ENCODE peak calls at places on chromosomes 1 and 21, in eight cellular contexts. One of them, this sample, is unnamed.

GRCh38 chr1:10701145-10701544 is 95.3 kb downstream of the CASZ1 start:
- DNase-seq in HTR-8/SVneo: no peak
- DNase-seq in effector CD4-positive, alpha-beta T cell: no peak
- DNase-seq in B cell: no peak
- DNase-seq in non-pigmented ciliary epithelial cell: no peak
- DNase-seq in EL: no peak
- DNase-seq in NCI-H2081: no peak
- DNase-seq in cardiac fibroblast: no peak
- DNase-seq in this sample: no peak

GRCh38 chr1:11671544-11672286 is 7.7 kb downstream of the FBXO6 start:
- DNase-seq in HTR-8/SVneo: no peak
- DNase-seq in effector CD4-positive, alpha-beta T cell: no peak
- DNase-seq in B cell: no peak
- DNase-seq in non-pigmented ciliary epithelial cell: no peak
- DNase-seq in EL: no peak
- DNase-seq in NCI-H2081: no peak
- DNase-seq in cardiac fibroblast: no peak
- DNase-seq in this sample: peak

GRCh38 chr1:226414098-226414698 is 6.3 kb upstream of the PARP1 start:
- DNase-seq in HTR-8/SVneo: no peak
- DNase-seq in effector CD4-positive, alpha-beta T cell: no peak
- DNase-seq in B cell: no peak
- DNase-seq in non-pigmented ciliary epithelial cell: no peak
- DNase-seq in EL: no peak
- DNase-seq in NCI-H2081: no peak
- DNase-seq in cardiac fibroblast: no peak
- DNase-seq in this sample: no peak

GRCh38 chr21:37758997-37759396 is 157.3 kb downstream of the KCNJ6 start:
- DNase-seq in HTR-8/SVneo: peak
- DNase-seq in effector CD4-positive, alpha-beta T cell: no peak
- DNase-seq in B cell: no peak
- DNase-seq in non-pigmented ciliary epithelial cell: no peak
- DNase-seq in EL: peak
- DNase-seq in NCI-H2081: peak
- DNase-seq in cardiac fibroblast: peak
- DNase-seq in this sample: peak

GRCh38 chr1:246128494-246129069 is 378.5 kb downstream of the SMYD3 start:
- DNase-seq in HTR-8/SVneo: no peak
- DNase-seq in effector CD4-positive, alpha-beta T cell: no peak
- DNase-seq in B cell: no peak
- DNase-seq in non-pigmented ciliary epithelial cell: no peak
- DNase-seq in EL: no peak
- DNase-seq in NCI-H2081: no peak
- DNase-seq in cardiac fibroblast: no peak
- DNase-seq in this sample: no peak

GRCh38 chr1:171754381-171754705 is 12.5 kb upstream of the VAMP4 start:
- DNase-seq in HTR-8/SVneo: no peak
- DNase-seq in effector CD4-positive, alpha-beta T cell: no peak
- DNase-seq in B cell: no peak
- DNase-seq in non-pigmented ciliary epithelial cell: no peak
- DNase-seq in EL: peak
- DNase-seq in NCI-H2081: no peak
- DNase-seq in cardiac fibroblast: peak
- DNase-seq in this sample: no peak

GRCh38 chr1:155967410-155968400 is 10.6 kb downstream of the ARHGEF2 start:
- DNase-seq in HTR-8/SVneo: no peak
- DNase-seq in effector CD4-positive, alpha-beta T cell: no peak
- DNase-seq in B cell: no peak
- DNase-seq in non-pigmented ciliary epithelial cell: no peak
- DNase-seq in EL: no peak
- DNase-seq in NCI-H2081: no peak
- DNase-seq in cardiac fibroblast: peak
- DNase-seq in this sample: no peak

GRCh38 chr21:36892201-36892600 is 74.3 kb downstream of the HLCS start:
- DNase-seq in HTR-8/SVneo: no peak
- DNase-seq in effector CD4-positive, alpha-beta T cell: no peak
- DNase-seq in B cell: no peak
- DNase-seq in non-pigmented ciliary epithelial cell: no peak
- DNase-seq in EL: no peak
- DNase-seq in NCI-H2081: no peak
- DNase-seq in cardiac fibroblast: no peak
- DNase-seq in this sample: no peak

This sample was measured in small intestine.